ENCODE peak calls at places on chromosomes 7 and 10, in five cellular contexts. V is body of pancreas, W is keratinocyte, P is heart left ventricle, T is left ventricle myocardium inferior. K is an unnamed sample.
A peak's percentile ranks its signal among the peaks of the same experiment; 100 is the strongest.

GRCh38 chr7:23918856-23919255 is 208.8 kb downstream of the STK31 start:
- DNase-seq in T (no peak), W (no peak), P (no peak), V (no peak), K (peak; percentile 47)

GRCh38 chr7:139650429-139651100 is 127.1 kb downstream of the CLEC2L start:
- DNase-seq in W (no peak), P (peak; percentile 45), T (peak; percentile 42), V (no peak), K (no peak)

GRCh38 chr10:101060951-101061813 is 607 bp upstream of the KAZALD1 start:
- DNase-seq in W (no peak), V (peak; percentile 92), P (peak; percentile 97), T (peak; percentile 97), K (peak; percentile 98)

GRCh38 chr7:98137826-98138151 is 31.1 kb downstream of the LMTK2 start:
- DNase-seq in V (no peak), P (no peak), T (no peak), W (no peak), K (no peak)

GRCh38 chr7:32335107-32335506 is 155.1 kb downstream of the LSM5 start:
- DNase-seq in W (no peak), T (no peak), V (no peak), P (peak; percentile 31), K (no peak)

GRCh38 chr7:73341877-73342276 is 13.9 kb downstream of the FKBP6 start:
- DNase-seq in W (no peak), P (no peak), T (no peak), V (no peak), K (no peak)

GRCh38 chr7:138429577-138430250 is 30.3 kb upstream of the TRIM24 start:
- DNase-seq in V (no peak), T (no peak), P (no peak), W (no peak), K (no peak)

GRCh38 chr7:5693529-5693928 is 87.9 kb downstream of the RNF216 start:
- DNase-seq in V (no peak), P (peak; percentile 58), T (no peak), W (no peak), K (no peak)

GRCh38 chr7:50641442-50642405 is 76.5 kb upstream of the DDC start:
- DNase-seq in V (peak; percentile 71), P (peak; percentile 68), T (no peak), W (no peak), K (no peak)

GRCh38 chr7:13155188-13155587 is 467.8 kb downstream of the ARL4A start:
- DNase-seq in P (no peak), V (no peak), W (no peak), T (no peak), K (no peak)

GRCh38 chr10:124565565-124566221 is 104.1 kb downstream of the LHPP start:
- DNase-seq in W (no peak), V (peak; percentile 86), T (no peak), P (peak; percentile 60), K (peak; percentile 29)

GRCh38 chr7:132115028-132115427 is 461.2 kb downstream of the PLXNA4 start:
- DNase-seq in T (no peak), W (no peak), P (no peak), V (no peak), K (no peak)

GRCh38 chr10:108439397-108439796 is 1274.9 kb upstream of the SORCS1 start:
- DNase-seq in P (no peak), V (no peak), T (no peak), W (no peak), K (no peak)

GRCh38 chr7:108442039-108442568 is 14.1 kb downstream of the NRCAM start:
- DNase-seq in T (no peak), W (peak; percentile 26), V (no peak), P (no peak), K (no peak)

GRCh38 chr7:24825931-24826661 is 68.8 kb upstream of the GSDME start:
- DNase-seq in V (no peak), W (no peak), P (no peak), T (no peak), K (peak; percentile 92)

GRCh38 chr10:70675496-70676161 is 3.3 kb downstream of the ADAMTS14 start:
- DNase-seq in P (no peak), W (no peak), V (no peak), T (no peak), K (no peak)

GRCh38 chr10:71938211-71938610 is 26.0 kb upstream of the CHST3 start:
- DNase-seq in T (no peak), W (no peak), P (no peak), V (no peak), K (no peak)

GRCh38 chr7:55426676-55427075 is 61.5 kb downstream of the LANCL2 start:
- DNase-seq in W (no peak), V (no peak), P (no peak), T (no peak), K (no peak)

GRCh38 chr7:3011211-3011852 is 32.3 kb downstream of the CARD11 start:
- DNase-seq in T (no peak), V (no peak), P (no peak), W (no peak), K (no peak)

GRCh38 chr10:72242675-72243074 is 26.6 kb upstream of the ASCC1 start:
- DNase-seq in P (peak; percentile 84), V (peak; percentile 30), W (no peak), T (peak; percentile 68), K (no peak)

GRCh38 chr10:118610577-118610976 is 15.1 kb upstream of the PRLHR start:
- DNase-seq in W (no peak), P (no peak), V (no peak), T (no peak), K (no peak)

GRCh38 chr7:1637155-1637554 is 32.9 kb upstream of the ELFN1 start:
- DNase-seq in P (no peak), T (no peak), V (no peak), W (peak; percentile 9), K (no peak)

GRCh38 chr7:97272237-97272975 is 154.9 kb downstream of the SDHAF3 start:
- DNase-seq in V (no peak), T (no peak), W (no peak), P (no peak), K (no peak)

GRCh38 chr10:95217476-95217875 is 23.4 kb downstream of the ACSM6 start:
- DNase-seq in T (no peak), P (no peak), V (no peak), W (no peak), K (no peak)

GRCh38 chr10:14186245-14186644 is 144.5 kb downstream of the FRMD4A start:
- DNase-seq in P (no peak), W (no peak), V (no peak), T (no peak), K (peak; percentile 53)

GRCh38 chr7:50982626-50983025 is 199.9 kb upstream of the GRB10 start:
- DNase-seq in P (no peak), T (no peak), W (no peak), V (no peak), K (peak; percentile 31)

GRCh38 chr10:34049469-34049868 is 715.0 kb upstream of the NRP1 start:
- DNase-seq in P (no peak), W (no peak), T (no peak), V (no peak), K (no peak)

GRCh38 chr7:156219307-156220077 is 407.2 kb upstream of the SHH start:
- DNase-seq in V (no peak), P (no peak), T (no peak), W (no peak), K (no peak)

GRCh38 chr10:21285742-21286311 is 239.7 kb downstream of the SKIDA1 start:
- DNase-seq in T (no peak), P (no peak), V (no peak), W (no peak), K (no peak)

GRCh38 chr10:21284301-21284700 is 241.2 kb downstream of the SKIDA1 start:
- DNase-seq in P (no peak), W (no peak), T (no peak), V (no peak), K (no peak)

GRCh38 chr10:21281173-21281572 is 244.3 kb downstream of the SKIDA1 start:
- DNase-seq in P (no peak), V (no peak), W (no peak), T (no peak), K (no peak)

GRCh38 chr10:21281765-21282484 is 243.6 kb downstream of the SKIDA1 start:
- DNase-seq in V (no peak), T (no peak), P (no peak), W (no peak), K (no peak)

GRCh38 chr10:21285207-21285606 is 240.3 kb downstream of the SKIDA1 start:
- DNase-seq in V (no peak), T (no peak), W (no peak), P (no peak), K (no peak)
- H3K4me1 ChIP-seq in V (no peaks in the 10 kb centered on the region), T (no peaks in the 10 kb centered on the region), W (no peaks in the 10 kb centered on the region), P (no peaks in the 10 kb centered on the region), K (peaks cover 24% of the 10 kb centered on the region)

GRCh38 chr7:157373493-157373892 is 36.7 kb downstream of the DNAJB6 start:
- DNase-seq in T (no peak), P (no peak), W (no peak), V (no peak), K (no peak)

GRCh38 chr7:157371296-157371695 is 34.5 kb downstream of the DNAJB6 start:
- DNase-seq in P (no peak), V (no peak), W (no peak), T (no peak), K (no peak)

GRCh38 chr7:157370761-157371160 is 34.0 kb downstream of the DNAJB6 start:
- DNase-seq in V (no peak), W (no peak), T (no peak), P (no peak), K (no peak)

GRCh38 chr7:157375410-157375809 is 38.6 kb downstream of the DNAJB6 start:
- DNase-seq in V (no peak), P (no peak), W (no peak), T (no peak), K (no peak)

GRCh38 chr7:157372300-157373232 is 35.8 kb downstream of the DNAJB6 start:
- DNase-seq in T (no peak), W (no peak), P (no peak), V (no peak), K (no peak)
- H3K36me3 ChIP-seq in T (peaks cover 62% of the 10 kb centered on the region), W (peaks cover 39% of the 10 kb centered on the region), P (peaks cover 73% of the 10 kb centered on the region), V (peaks cover 27% of the 10 kb centered on the region), K (peaks cover 5% of the 10 kb centered on the region)

DNA sequence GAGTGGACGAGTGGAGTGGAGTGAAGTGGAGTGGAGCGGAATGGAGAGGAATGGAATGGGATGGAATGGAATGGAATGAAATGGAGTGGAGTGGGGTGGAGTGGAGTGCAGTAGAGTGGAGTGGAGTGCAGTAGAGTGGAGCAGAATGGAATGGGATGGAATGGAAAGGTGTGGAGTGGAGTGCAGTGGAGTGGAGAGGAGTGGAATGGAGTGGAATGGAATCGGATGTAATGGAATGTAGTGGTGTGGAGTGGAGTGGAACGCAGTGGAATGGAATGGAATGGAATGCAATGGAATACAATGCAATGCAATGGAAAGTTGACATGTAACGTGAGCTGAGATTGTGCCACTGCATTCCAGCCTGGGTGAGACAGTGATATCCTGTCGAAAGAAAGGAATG is 46.4 kb downstream of the ZNF716 start:
- DNase-seq in W (no peak), V (no peak), P (no peak), T (no peak), K (no peak)
- H3K9me3 ChIP-seq in W (peaks cover 19% of the 10 kb centered on the region), V (no peaks in the 10 kb centered on the region), P (peaks cover 67% of the 10 kb centered on the region), T (peaks cover 98% of the 10 kb centered on the region), K (no peaks in the 10 kb centered on the region)

GRCh38 chr7:234712-235553 is 42.6 kb downstream of the FAM20C start:
- DNase-seq in V (peak; percentile 57), T (peak; percentile 63), P (peak; percentile 61), W (no peak), K (peak; percentile 64)
- H3K4me1 ChIP-seq in V (peaks cover 30% of the 10 kb centered on the region), T (peaks cover 60% of the 10 kb centered on the region), P (peaks cover 3% of the 10 kb centered on the region), W (peaks cover 25% of the 10 kb centered on the region), K (peaks cover 22% of the 10 kb centered on the region)

K was measured in Caco-2.